ENCODE peak calls at places on chromosome 4, in eight cellular contexts. P is RPMI7951; R is Kasumi-1; Z is stimulated activated CD4-positive, alpha-beta T cell treated with anti-CD3 and anti-CD28 coated beads, Interleukin-1b, Interleukin-23, amount 100 ng/mL, for 4 hours; I is sigmoid colon; J is osteocyte; N is T follicular helper cell; D is posterior vena cava. L is an unnamed sample.

GRCh38 chr4:47525154-47525819 is 40.2 kb downstream of the ATP10D start:
- DNase-seq in N (no peak), I (peak), J (no peak), D (no peak), P (peak), R (no peak), Z (no peak), L (no peak)

GRCh38 chr4:138110815-138111214 is 131.3 kb downstream of the SLC7A11 start:
- DNase-seq in I (no peak), Z (no peak), P (no peak), N (no peak), R (no peak), D (no peak), J (no peak), L (no peak)

GRCh38 chr4:169757575-169758184 is at the start of gene HPF1:
- DNase-seq in D (peak), Z (peak), N (peak), P (peak), I (peak), R (peak), J (peak), L (peak)

GRCh38 chr4:94574616-94575015 is 122.9 kb downstream of the PDLIM5 start:
- DNase-seq in P (no peak), N (no peak), R (no peak), I (no peak), J (no peak), D (no peak), Z (no peak), L (no peak)

GRCh38 chr4:6031831-6032230 is 13.6 kb upstream of the C4orf50 start:
- DNase-seq in N (no peak), Z (no peak), P (no peak), R (no peak), I (no peak), D (peak), J (no peak), L (no peak)

GRCh38 chr4:173371292-173372192 is 788 bp downstream of the SAP30 start:
- DNase-seq in I (peak), R (peak), N (peak), J (peak), Z (peak), P (peak), D (peak), L (peak)

GRCh38 chr4:186726440-186727148 is 2.9 kb upstream of the FAT1 start:
- DNase-seq in I (peak), R (no peak), J (peak), N (no peak), P (peak), Z (no peak), D (peak), L (peak)

GRCh38 chr4:159252491-159252890 is 149.6 kb downstream of the RAPGEF2 start:
- DNase-seq in D (no peak), I (no peak), R (no peak), N (no peak), P (no peak), J (no peak), Z (no peak), L (no peak)

GRCh38 chr4:118997601-118998000 is 108.9 kb downstream of the SYNPO2 start:
- DNase-seq in I (no peak), J (no peak), N (no peak), D (no peak), P (no peak), R (no peak), Z (no peak), L (no peak)

GRCh38 chr4:40486534-40486933 is 143.1 kb downstream of the RBM47 start:
- DNase-seq in P (peak), Z (no peak), N (no peak), I (no peak), R (peak), J (no peak), D (no peak), L (no peak)

GRCh38 chr4:83639849-83640493 is 104.1 kb downstream of the GPAT3 start:
- DNase-seq in P (peak), Z (peak), I (no peak), D (no peak), N (peak), R (peak), J (no peak), L (no peak)

GRCh38 chr4:8537041-8537461 is 43.1 kb upstream of the GPR78 start:
- DNase-seq in D (no peak), R (no peak), P (peak), I (peak), N (no peak), J (no peak), Z (no peak), L (peak)

GRCh38 chr4:26557164-26557563 is 26.7 kb upstream of the TBC1D19 start:
- DNase-seq in N (no peak), J (no peak), Z (no peak), D (no peak), P (peak), R (no peak), I (no peak), L (no peak)

GRCh38 chr4:87188932-87189331 is 31.5 kb downstream of the KLHL8 start:
- DNase-seq in N (no peak), I (no peak), J (no peak), Z (no peak), D (no peak), P (no peak), R (no peak), L (no peak)

GRCh38 chr4:131526686-131527085 is 1622.4 kb upstream of the PCDH10 start:
- DNase-seq in P (no peak), N (no peak), R (no peak), I (no peak), J (no peak), Z (no peak), D (no peak), L (no peak)

GRCh38 chr4:6992728-6993655 is 50.2 kb upstream of the TADA2B start:
- DNase-seq in N (no peak), I (no peak), J (peak), R (no peak), Z (no peak), D (no peak), P (no peak), L (peak)

GRCh38 chr4:144584428-144584827 is 61.5 kb upstream of the HHIP start:
- DNase-seq in P (no peak), I (no peak), N (no peak), D (no peak), J (no peak), R (no peak), Z (no peak), L (no peak)

GRCh38 chr4:78616046-78616498 is 64.5 kb downstream of the ANXA3 start:
- DNase-seq in Z (no peak), R (no peak), P (no peak), J (no peak), I (no peak), N (no peak), D (no peak), L (no peak)

GRCh38 chr4:160375746-160376452 is 1273.0 kb downstream of the RAPGEF2 start:
- DNase-seq in N (no peak), I (no peak), Z (no peak), R (no peak), P (no peak), J (no peak), D (no peak), L (no peak)

GRCh38 chr4:7861440-7861881 is 78.2 kb downstream of the AFAP1 start:
- DNase-seq in J (no peak), P (peak), R (no peak), I (peak), N (no peak), Z (no peak), D (no peak), L (no peak)

GRCh38 chr4:35250771-35251170 is 993.5 kb downstream of the ARAP2 start:
- DNase-seq in D (no peak), R (no peak), J (no peak), I (no peak), Z (no peak), P (no peak), N (no peak), L (no peak)

GRCh38 chr4:13170131-13170530 is 314.0 kb downstream of the RAB28 start:
- DNase-seq in J (no peak), D (no peak), Z (no peak), N (no peak), R (no peak), I (no peak), P (peak), L (no peak)

GRCh38 chr4:68896749-68897148 is 54.9 kb downstream of the UGT2A3 start:
- DNase-seq in D (no peak), Z (no peak), I (no peak), R (no peak), N (no peak), J (no peak), P (no peak), L (no peak)

GRCh38 chr4:153514001-153514526 is 47.9 kb downstream of the TMEM131L start:
- DNase-seq in P (peak), R (no peak), D (no peak), I (no peak), J (no peak), N (no peak), Z (no peak), L (no peak)

GRCh38 chr4:8917868-8918783 is 46.5 kb upstream of the HMX1 start:
- DNase-seq in P (peak), N (peak), I (peak), D (peak), R (peak), Z (peak), J (peak), L (peak)

GRCh38 chr4:185469539-185470154 is 1.9 kb downstream of the CCDC110 start:
- DNase-seq in N (no peak), J (no peak), I (peak), R (no peak), P (no peak), Z (no peak), D (no peak), L (no peak)